ENCODE peak calls at places on chromosome X, in five cellular contexts. Q, U, C, J and V are unnamed samples.
A peak's percentile ranks its signal among the peaks of the same experiment; 100 is the strongest.

GRCh38 chrX:20913760-20914159 is 460.5 kb upstream of the CNKSR2 start:
- DNase-seq in Q (peak; percentile 42), U (no peak), C (no peak), J (no peak), V (no peak)

GRCh38 chrX:139825618-139826017 is 107.2 kb downstream of the ATP11C start:
- DNase-seq in Q (no peak), U (no peak), C (no peak), J (no peak), V (no peak)

GRCh38 chrX:132855760-132856341 is 102.6 kb downstream of the HS6ST2 start:
- DNase-seq in Q (no peak), U (no peak), C (no peak), J (no peak), V (no peak)

GRCh38 chrX:101415180-101416130 is 7.4 kb downstream of the HNRNPH2 start:
- DNase-seq in Q (no peak), U (peak; percentile 14), C (peak; percentile 49), J (peak; percentile 68), V (peak; percentile 75)

GRCh38 chrX:104370089-104370488 is 115.4 kb upstream of the ESX1 start:
- DNase-seq in Q (no peak), U (peak; percentile 6), C (peak; percentile 5), J (no peak), V (peak; percentile 28)

GRCh38 chrX:48539345-48540014 is at the start of gene TBC1D25:
- DNase-seq in Q (peak; percentile 91), U (peak; percentile 88), C (peak; percentile 90), J (peak; percentile 92), V (peak; percentile 99)

GRCh38 chrX:14412686-14413085 is 116.7 kb upstream of the GLRA2 start:
- DNase-seq in Q (no peak), U (no peak), C (no peak), J (no peak), V (no peak)

GRCh38 chrX:118644378-118644777 is 83.0 kb upstream of the IL13RA1 start:
- DNase-seq in Q (no peak), U (peak; percentile 54), C (peak; percentile 8), J (no peak), V (peak; percentile 72)

GRCh38 chrX:22063284-22063683 is 31.2 kb downstream of the PHEX start:
- DNase-seq in Q (no peak), U (no peak), C (no peak), J (peak; percentile 64), V (no peak)

GRCh38 chrX:45868425-45868824 is 667.7 kb upstream of the DIPK2B start:
- DNase-seq in Q (no peak), U (no peak), C (no peak), J (no peak), V (no peak)

GRCh38 chrX:17692709-17693346 is 44.5 kb upstream of the SCML1 start:
- DNase-seq in Q (no peak), U (no peak), C (no peak), J (no peak), V (no peak)

GRCh38 chrX:2854918-2855317 is 26.2 kb downstream of the GYG2 start:
- DNase-seq in Q (no peak), U (no peak), C (no peak), J (no peak), V (no peak)

GRCh38 chrX:112997991-112998390 is 157.4 kb upstream of the AMOT start:
- DNase-seq in Q (no peak), U (no peak), C (no peak), J (no peak), V (no peak)

GRCh38 chrX:65406532-65406931 is 128.1 kb downstream of the LAS1L start:
- DNase-seq in Q (peak; percentile 49), U (no peak), C (no peak), J (no peak), V (no peak)

DNA sequence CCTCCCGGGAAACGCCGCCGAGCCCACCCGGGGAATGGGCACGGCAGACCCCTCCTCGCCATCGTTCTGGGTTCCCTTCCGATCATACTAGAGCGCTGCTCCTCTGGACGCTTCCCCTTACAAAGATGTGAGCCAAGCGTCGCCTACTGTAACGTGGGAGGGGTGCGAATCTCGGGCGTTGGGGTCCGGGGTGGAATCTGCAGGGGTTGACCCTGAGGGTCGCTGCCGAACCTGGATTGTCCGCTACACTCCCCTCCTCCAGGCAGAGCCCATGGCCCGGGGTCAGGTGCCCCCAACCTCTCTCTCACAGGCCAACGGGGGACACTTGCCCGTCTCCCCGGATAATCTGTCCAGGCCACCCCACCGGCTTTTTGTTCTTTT is 13.8 kb downstream of the BCOR start:
- DNase-seq in Q (no peak), U (no peak), C (no peak), J (no peak), V (no peak)
- H3K4me1 ChIP-seq in Q (peaks cover 19% of the 10 kb centered on the region), U (peaks cover 79% of the 10 kb centered on the region), C (peaks cover 55% of the 10 kb centered on the region), J (no peaks in the 10 kb centered on the region), V (peaks cover 37% of the 10 kb centered on the region)

DNA sequence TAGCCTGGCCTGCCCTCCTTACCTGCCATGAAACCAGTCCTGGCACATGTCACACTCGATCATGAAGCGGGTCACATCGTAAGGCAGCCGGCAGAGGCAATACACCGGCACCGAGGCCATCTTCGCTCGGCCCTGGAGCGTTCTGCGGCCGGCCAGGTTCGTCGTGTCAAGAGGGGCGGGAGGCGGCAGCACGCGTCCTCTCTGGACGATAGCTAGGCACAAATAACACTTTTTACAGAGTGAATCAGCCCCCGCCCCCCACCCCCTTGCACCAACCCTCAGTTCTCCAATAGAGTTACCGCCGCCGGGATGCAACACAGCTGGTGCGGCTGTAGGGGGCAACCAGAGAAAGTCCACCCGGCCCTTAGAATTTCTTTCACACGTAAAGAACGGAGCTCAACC is 1.7 kb downstream of the PHF8 start:
- DNase-seq in Q (peak; percentile 48), U (peak; percentile 48), C (peak; percentile 61), J (no peak), V (peak; percentile 60)
- TF ChIP-seq CTCF in Q (peak; percentile 19), U (peak; percentile 29), C (no peak), J (no peak), V (no peak)

GRCh38 chrX:134670241-134670811 is 12.1 kb upstream of the PLAC1 start:
- DNase-seq in Q (no peak), U (peak; percentile 30), C (no peak), J (no peak), V (peak; percentile 78)
- TF ChIP-seq HDAC2 in Q (no peak), U (no peak), C (no peak), J (no peak), V (no peak)

DNA sequence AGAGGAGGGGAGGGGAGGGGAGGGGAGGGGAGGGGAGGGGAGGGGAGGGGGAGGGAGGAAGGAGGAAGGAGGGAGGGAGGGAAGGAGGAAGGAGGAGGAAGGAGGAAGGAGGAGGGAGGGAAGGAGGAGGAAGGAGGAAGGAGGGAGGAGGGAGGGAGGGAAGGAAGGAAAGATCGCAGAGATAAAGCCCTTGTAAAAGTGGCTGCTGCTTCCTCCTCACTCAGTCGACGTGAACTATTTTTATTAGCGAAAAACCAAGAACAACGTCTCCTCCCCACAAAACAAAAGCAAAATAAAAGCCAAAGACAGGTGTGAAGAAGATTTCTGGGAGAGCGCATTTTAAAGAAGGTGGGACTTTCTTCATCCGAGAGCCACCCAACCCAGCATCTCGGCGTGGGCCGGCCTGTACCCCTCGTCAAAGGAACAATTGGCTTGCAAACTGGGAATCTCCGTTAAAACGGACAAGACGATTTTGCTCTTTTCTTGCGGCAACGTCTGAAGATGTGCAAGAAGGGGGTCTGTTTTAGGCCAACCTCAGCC is 40.7 kb upstream of the ASMTL start:
- DNase-seq in Q (no peak), U (no peak), C (no peak), J (no peak), V (no peak)
- H3K4me1 ChIP-seq in Q (peaks cover 2% of the 10 kb centered on the region), U (no peaks in the 10 kb centered on the region), C (peaks cover 5% of the 10 kb centered on the region), J (peaks cover 23% of the 10 kb centered on the region), V (no peaks in the 10 kb centered on the region)

DNA sequence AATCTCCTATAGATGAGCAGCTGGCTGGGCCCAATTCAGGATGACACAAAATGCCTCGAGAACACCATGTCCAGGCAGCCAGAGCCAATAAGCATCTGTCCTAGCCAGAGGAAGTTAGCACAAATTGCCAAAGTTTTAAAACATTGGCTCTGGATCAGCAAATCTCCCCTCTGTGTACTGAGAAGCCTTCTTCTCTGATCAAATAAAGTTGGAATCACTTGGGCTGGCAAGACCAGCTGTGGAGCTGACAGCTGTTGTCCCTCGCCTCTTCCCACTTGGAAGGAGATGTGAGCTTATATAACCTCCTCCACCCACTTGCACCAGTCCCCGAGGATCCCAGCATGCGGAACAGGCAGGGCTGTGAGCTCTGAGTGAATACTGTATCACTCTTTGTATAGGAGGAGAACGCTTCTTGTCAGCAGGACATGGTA is 183.9 kb downstream of the OPHN1 start:
- DNase-seq in Q (no peak), U (no peak), C (no peak), J (no peak), V (no peak)
- TF ChIP-seq CTCF in Q (no peak), U (no peak), C (no peak), J (no peak), V (no peak)

GRCh38 chrX:826448-826847 is 195.9 kb downstream of the SHOX start:
- DNase-seq in Q (peak; percentile 32), U (no peak), C (no peak), J (no peak), V (no peak)
- TF ChIP-seq HDAC2 in Q (no peak), U (no peak), C (no peak), J (no peak), V (no peak)

DNA sequence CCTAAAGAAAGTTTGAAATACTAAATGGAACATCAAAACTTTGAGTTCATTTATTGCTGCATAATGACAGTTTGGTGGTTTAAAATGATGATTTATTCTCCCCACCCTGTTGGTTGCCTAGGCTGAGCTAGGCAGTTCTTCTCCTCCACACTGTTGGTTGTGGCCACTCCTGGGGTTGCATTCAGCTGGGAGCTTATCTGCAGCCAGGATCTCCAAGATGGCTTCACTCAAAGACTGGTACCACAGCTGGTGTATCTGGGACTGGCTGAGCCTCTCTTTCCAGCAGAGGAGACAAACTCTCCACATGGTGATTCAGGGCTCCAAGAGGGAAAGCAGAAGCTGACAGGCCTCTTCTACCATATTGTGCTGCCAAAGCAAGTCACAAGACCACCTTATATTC is 33.1 kb downstream of the MSL3 start:
- DNase-seq in Q (no peak), U (no peak), C (no peak), J (no peak), V (peak; percentile 6)
- H3K4me1 ChIP-seq in Q (no peaks in the 10 kb centered on the region), U (no peaks in the 10 kb centered on the region), C (peaks cover 4% of the 10 kb centered on the region), J (peaks cover 31% of the 10 kb centered on the region), V (peaks cover 6% of the 10 kb centered on the region)